ENCODE peak calls at places on chromosomes 16 and 17, in seven cellular contexts. One of them, this sample, is unnamed.

GRCh38 chr17:9002610-9003354 is 18.5 kb upstream of the NTN1 start:
- DNase-seq in Peyer's patch: peak; percentile 53
- DNase-seq in CD8-positive, alpha-beta T cell: no peak
- DNase-seq in PC-3: no peak
- DNase-seq in psoas muscle: peak; percentile 27
- DNase-seq in HepG2: no peak
- DNase-seq in A549: peak; percentile 75
- DNase-seq in this sample: no peak

GRCh38 chr17:75490173-75490743 is 25.1 kb downstream of the CASKIN2 start:
- DNase-seq in Peyer's patch: peak; percentile 79
- DNase-seq in CD8-positive, alpha-beta T cell: no peak
- DNase-seq in PC-3: no peak
- DNase-seq in psoas muscle: no peak
- DNase-seq in HepG2: no peak
- DNase-seq in A549: no peak
- DNase-seq in this sample: no peak

GRCh38 chr17:47717261-47717697 is 15.8 kb upstream of the TBX21 start:
- DNase-seq in Peyer's patch: no peak
- DNase-seq in CD8-positive, alpha-beta T cell: no peak
- DNase-seq in PC-3: no peak
- DNase-seq in psoas muscle: no peak
- DNase-seq in HepG2: no peak
- DNase-seq in A549: no peak
- DNase-seq in this sample: no peak

GRCh38 chr17:39801055-39801454 is 63.1 kb downstream of the IKZF3 start:
- DNase-seq in Peyer's patch: no peak
- DNase-seq in CD8-positive, alpha-beta T cell: no peak
- DNase-seq in PC-3: no peak
- DNase-seq in psoas muscle: no peak
- DNase-seq in HepG2: no peak
- DNase-seq in A549: no peak
- DNase-seq in this sample: no peak

GRCh38 chr16:12907670-12908233 is 6.4 kb downstream of the SHISA9 start:
- DNase-seq in Peyer's patch: no peak
- DNase-seq in CD8-positive, alpha-beta T cell: no peak
- DNase-seq in PC-3: peak; percentile 33
- DNase-seq in psoas muscle: no peak
- DNase-seq in HepG2: peak; percentile 22
- DNase-seq in A549: no peak
- DNase-seq in this sample: no peak

GRCh38 chr17:80718428-80718827 is 173.8 kb downstream of the RPTOR start:
- DNase-seq in Peyer's patch: no peak
- DNase-seq in CD8-positive, alpha-beta T cell: no peak
- DNase-seq in PC-3: no peak
- DNase-seq in psoas muscle: no peak
- DNase-seq in HepG2: peak; percentile 21
- DNase-seq in A549: no peak
- DNase-seq in this sample: no peak

GRCh38 chr16:15482748-15483118 is 48.3 kb downstream of the BMERB1 start:
- DNase-seq in Peyer's patch: no peak
- DNase-seq in CD8-positive, alpha-beta T cell: no peak
- DNase-seq in PC-3: no peak
- DNase-seq in psoas muscle: no peak
- DNase-seq in HepG2: no peak
- DNase-seq in A549: no peak
- DNase-seq in this sample: no peak

GRCh38 chr17:39926588-39927100 is 757 bp downstream of the ORMDL3 start:
- DNase-seq in Peyer's patch: peak; percentile 74
- DNase-seq in CD8-positive, alpha-beta T cell: peak; percentile 80
- DNase-seq in PC-3: peak; percentile 21
- DNase-seq in psoas muscle: no peak
- DNase-seq in HepG2: peak; percentile 78
- DNase-seq in A549: peak; percentile 62
- DNase-seq in this sample: peak; percentile 43

GRCh38 chr16:64416232-64417010 is 705.4 kb downstream of the CDH11 start:
- DNase-seq in Peyer's patch: no peak
- DNase-seq in CD8-positive, alpha-beta T cell: no peak
- DNase-seq in PC-3: peak; percentile 39
- DNase-seq in psoas muscle: no peak
- DNase-seq in HepG2: no peak
- DNase-seq in A549: no peak
- DNase-seq in this sample: no peak

GRCh38 chr16:31502981-31503380 is 5.2 kb downstream of the RUSF1 start:
- DNase-seq in Peyer's patch: no peak
- DNase-seq in CD8-positive, alpha-beta T cell: no peak
- DNase-seq in PC-3: no peak
- DNase-seq in psoas muscle: no peak
- DNase-seq in HepG2: no peak
- DNase-seq in A549: no peak
- DNase-seq in this sample: no peak

GRCh38 chr16:20676268-20676828 is 21.1 kb downstream of the ACSM1 start:
- DNase-seq in Peyer's patch: no peak
- DNase-seq in CD8-positive, alpha-beta T cell: no peak
- DNase-seq in PC-3: no peak
- DNase-seq in psoas muscle: no peak
- DNase-seq in HepG2: no peak
- DNase-seq in A549: no peak
- DNase-seq in this sample: no peak

GRCh38 chr16:67177743-67178699 is 5.7 kb downstream of the MATCAP1 start:
- DNase-seq in Peyer's patch: peak; percentile 87
- DNase-seq in CD8-positive, alpha-beta T cell: peak; percentile 69
- DNase-seq in PC-3: peak; percentile 86
- DNase-seq in psoas muscle: peak; percentile 69
- DNase-seq in HepG2: peak; percentile 65
- DNase-seq in A549: peak; percentile 57
- DNase-seq in this sample: peak; percentile 95

GRCh38 chr17:75588546-75589016 is 981 bp downstream of the MYO15B start:
- DNase-seq in Peyer's patch: peak; percentile 64
- DNase-seq in CD8-positive, alpha-beta T cell: no peak
- DNase-seq in PC-3: no peak
- DNase-seq in psoas muscle: peak; percentile 64
- DNase-seq in HepG2: no peak
- DNase-seq in A549: no peak
- DNase-seq in this sample: no peak

GRCh38 chr16:15701975-15702970 is 52.2 kb downstream of the NDE1 start:
- DNase-seq in Peyer's patch: no peak
- DNase-seq in CD8-positive, alpha-beta T cell: no peak
- DNase-seq in PC-3: no peak
- DNase-seq in psoas muscle: no peak
- DNase-seq in HepG2: no peak
- DNase-seq in A549: no peak
- DNase-seq in this sample: no peak

GRCh38 chr16:11552445-11552844 is 34.3 kb downstream of the LITAF start:
- DNase-seq in Peyer's patch: no peak
- DNase-seq in CD8-positive, alpha-beta T cell: no peak
- DNase-seq in PC-3: no peak
- DNase-seq in psoas muscle: no peak
- DNase-seq in HepG2: no peak
- DNase-seq in A549: no peak
- DNase-seq in this sample: no peak
- H3K27ac ChIP-seq in Peyer's patch: no peak overlapping the region
- H3K27ac ChIP-seq in CD8-positive, alpha-beta T cell: no peak overlapping the region
- H3K27ac ChIP-seq in PC-3: no peak overlapping the region
- H3K27ac ChIP-seq in psoas muscle: no peak overlapping the region
- H3K27ac ChIP-seq in HepG2: no peak overlapping the region
- H3K27ac ChIP-seq in A549: peak overlapping the region; percentile 80
- H3K27ac ChIP-seq in this sample: peak overlapping the region; percentile 33

DNA sequence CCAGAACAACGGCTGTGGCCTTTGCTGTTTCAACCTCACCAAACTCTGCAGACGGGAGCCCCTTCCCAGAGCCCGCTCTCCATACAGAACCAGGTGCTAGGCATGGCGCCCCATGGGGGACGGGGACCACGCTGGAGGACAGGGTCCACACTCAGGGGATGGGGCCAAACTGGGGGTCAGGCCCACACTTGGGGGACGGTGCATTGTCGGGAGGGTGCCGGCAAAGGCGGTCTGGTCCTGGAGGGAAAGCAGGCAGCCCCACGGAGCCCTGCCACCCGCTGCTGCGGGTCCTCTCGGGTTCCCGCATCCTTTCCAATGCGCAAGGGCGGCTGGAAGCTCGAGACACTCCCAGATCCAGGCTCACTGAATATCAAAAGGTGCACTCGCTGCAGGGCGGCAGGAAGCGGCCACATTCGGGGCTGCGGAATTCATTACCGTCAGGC is 41.5 kb downstream of the LMF1 start:
- DNase-seq in Peyer's patch: no peak
- DNase-seq in CD8-positive, alpha-beta T cell: no peak
- DNase-seq in PC-3: no peak
- DNase-seq in psoas muscle: no peak
- DNase-seq in HepG2: no peak
- DNase-seq in A549: no peak
- DNase-seq in this sample: no peak
- H3K27ac ChIP-seq in Peyer's patch: no peak overlapping the region
- H3K27ac ChIP-seq in CD8-positive, alpha-beta T cell: no peak overlapping the region
- H3K27ac ChIP-seq in PC-3: no peak overlapping the region
- H3K27ac ChIP-seq in psoas muscle: no peak overlapping the region
- H3K27ac ChIP-seq in HepG2: no peak overlapping the region
- H3K27ac ChIP-seq in A549: no peak overlapping the region
- H3K27ac ChIP-seq in this sample: no peak overlapping the region

GRCh38 chr16:5381481-5381880 is 283.9 kb upstream of the EEF2KMT start:
- DNase-seq in Peyer's patch: no peak
- DNase-seq in CD8-positive, alpha-beta T cell: no peak
- DNase-seq in PC-3: no peak
- DNase-seq in psoas muscle: no peak
- DNase-seq in HepG2: no peak
- DNase-seq in A549: no peak
- DNase-seq in this sample: no peak

GRCh38 chr16:5382484-5382883 is 284.9 kb upstream of the EEF2KMT start:
- DNase-seq in Peyer's patch: no peak
- DNase-seq in CD8-positive, alpha-beta T cell: no peak
- DNase-seq in PC-3: no peak
- DNase-seq in psoas muscle: no peak
- DNase-seq in HepG2: no peak
- DNase-seq in A549: no peak
- DNase-seq in this sample: no peak

GRCh38 chr16:5379948-5380347 is 282.4 kb upstream of the EEF2KMT start:
- DNase-seq in Peyer's patch: no peak
- DNase-seq in CD8-positive, alpha-beta T cell: no peak
- DNase-seq in PC-3: no peak
- DNase-seq in psoas muscle: no peak
- DNase-seq in HepG2: no peak
- DNase-seq in A549: no peak
- DNase-seq in this sample: no peak

GRCh38 chr16:5377280-5377898 is 279.8 kb upstream of the EEF2KMT start:
- DNase-seq in Peyer's patch: no peak
- DNase-seq in CD8-positive, alpha-beta T cell: no peak
- DNase-seq in PC-3: no peak
- DNase-seq in psoas muscle: no peak
- DNase-seq in HepG2: no peak
- DNase-seq in A549: no peak
- DNase-seq in this sample: no peak

DNA sequence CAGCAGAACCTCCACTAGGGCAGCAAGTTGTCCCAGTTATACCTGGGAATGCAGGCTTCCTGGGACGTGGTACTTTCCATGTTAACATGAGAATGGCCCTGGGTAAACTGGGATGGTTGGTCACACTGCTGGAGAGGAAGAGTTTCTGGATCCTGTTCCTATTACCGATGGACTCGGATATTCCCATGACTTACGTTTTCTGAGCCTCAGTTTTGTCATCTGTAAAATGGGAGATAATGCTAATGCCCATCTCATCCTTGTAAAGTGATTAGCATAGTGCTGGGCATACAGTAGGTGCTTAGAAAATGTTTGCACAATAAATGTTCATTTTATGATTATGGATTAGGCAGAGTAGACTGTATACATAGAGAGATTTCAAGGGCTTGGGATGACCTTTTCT is 280.9 kb upstream of the EEF2KMT start:
- DNase-seq in Peyer's patch: no peak
- DNase-seq in CD8-positive, alpha-beta T cell: no peak
- DNase-seq in PC-3: no peak
- DNase-seq in psoas muscle: no peak
- DNase-seq in HepG2: no peak
- DNase-seq in A549: no peak
- DNase-seq in this sample: no peak
- H3K27ac ChIP-seq in Peyer's patch: no peak overlapping the region
- H3K27ac ChIP-seq in CD8-positive, alpha-beta T cell: no peak overlapping the region
- H3K27ac ChIP-seq in PC-3: no peak overlapping the region
- H3K27ac ChIP-seq in psoas muscle: no peak overlapping the region
- H3K27ac ChIP-seq in HepG2: no peak overlapping the region
- H3K27ac ChIP-seq in A549: no peak overlapping the region
- H3K27ac ChIP-seq in this sample: no peak overlapping the region

GRCh38 chr17:19747159-19747719 is 859 bp downstream of the ALDH3A1 start:
- DNase-seq in Peyer's patch: no peak
- DNase-seq in CD8-positive, alpha-beta T cell: no peak
- DNase-seq in PC-3: no peak
- DNase-seq in psoas muscle: no peak
- DNase-seq in HepG2: no peak
- DNase-seq in A549: no peak
- DNase-seq in this sample: no peak

GRCh38 chr17:19746517-19746916 is 1.6 kb downstream of the ALDH3A1 start:
- DNase-seq in Peyer's patch: no peak
- DNase-seq in CD8-positive, alpha-beta T cell: no peak
- DNase-seq in PC-3: no peak
- DNase-seq in psoas muscle: no peak
- DNase-seq in HepG2: no peak
- DNase-seq in A549: no peak
- DNase-seq in this sample: no peak

GRCh38 chr17:19744492-19744891 is 3.6 kb downstream of the ALDH3A1 start:
- DNase-seq in Peyer's patch: no peak
- DNase-seq in CD8-positive, alpha-beta T cell: no peak
- DNase-seq in PC-3: no peak
- DNase-seq in psoas muscle: peak; percentile 45
- DNase-seq in HepG2: no peak
- DNase-seq in A549: no peak
- DNase-seq in this sample: no peak

GRCh38 chr17:19743101-19744100 is 4.7 kb downstream of the ALDH3A1 start:
- DNase-seq in Peyer's patch: no peak
- DNase-seq in CD8-positive, alpha-beta T cell: no peak
- DNase-seq in PC-3: no peak
- DNase-seq in psoas muscle: no peak
- DNase-seq in HepG2: no peak
- DNase-seq in A549: no peak
- DNase-seq in this sample: no peak

DNA sequence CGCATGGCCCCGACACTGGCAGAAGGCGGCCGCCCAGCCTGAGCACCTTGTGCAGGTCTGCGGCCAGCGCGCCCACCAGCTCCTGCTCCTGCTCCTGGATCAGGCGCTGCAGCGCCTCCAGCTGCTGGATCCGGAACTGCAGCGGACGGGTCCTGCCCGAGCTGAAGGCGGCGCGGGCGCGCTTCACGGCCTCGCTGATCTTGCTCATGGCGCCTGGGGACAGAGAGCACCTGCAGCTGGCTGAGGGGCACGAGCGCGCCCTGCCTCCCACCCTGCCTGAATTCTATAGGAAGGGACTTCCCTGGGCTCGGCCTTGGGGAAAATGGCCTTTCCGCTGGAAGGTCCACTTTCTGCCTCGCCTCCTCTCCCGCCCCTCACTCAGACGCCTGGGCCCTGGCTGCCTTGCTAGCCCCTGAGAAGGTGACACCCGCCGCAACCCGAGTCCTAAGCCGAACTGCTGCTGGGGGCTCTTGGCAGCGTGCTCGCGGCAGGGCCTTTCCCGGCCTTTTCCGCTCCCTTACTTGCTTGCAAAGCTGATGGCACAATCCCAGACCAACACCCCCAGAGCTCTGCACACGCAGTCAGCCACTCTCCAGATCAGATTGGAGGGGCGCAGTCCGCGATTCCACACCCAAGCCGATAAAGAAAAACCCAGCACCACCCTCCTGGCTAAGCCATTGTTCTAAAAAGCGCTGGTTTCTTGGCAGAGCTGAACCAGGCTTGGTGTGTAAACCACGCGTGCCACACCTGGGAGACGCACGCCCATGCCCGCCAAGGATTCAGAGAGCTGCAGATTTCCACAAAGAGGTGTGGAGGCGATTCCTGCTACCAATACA is 3.0 kb downstream of the ALDH3A1 start:
- DNase-seq in Peyer's patch: peak; percentile 97
- DNase-seq in CD8-positive, alpha-beta T cell: peak; percentile 86
- DNase-seq in PC-3: peak; percentile 79
- DNase-seq in psoas muscle: peak; percentile 93
- DNase-seq in HepG2: no peak
- DNase-seq in A549: peak; percentile 75
- DNase-seq in this sample: no peak
- H3K27ac ChIP-seq in Peyer's patch: peak overlapping the region; percentile 60
- H3K27ac ChIP-seq in CD8-positive, alpha-beta T cell: no peak overlapping the region
- H3K27ac ChIP-seq in PC-3: no peak overlapping the region
- H3K27ac ChIP-seq in psoas muscle: peak overlapping the region; percentile 36
- H3K27ac ChIP-seq in HepG2: no peak overlapping the region
- H3K27ac ChIP-seq in A549: peak overlapping the region; percentile 98
- H3K27ac ChIP-seq in this sample: peak overlapping the region; percentile 100